ENCODE peak calls at places on chromosomes 13 and 19, in five cellular contexts. One of them, this sample, is unnamed. For H3K4me1, the result is how much of the 10 kb centered on the place peaks cover.

GRCh38 chr19:35703343-35703742 is 1.0 kb upstream of the ZBTB32 start:
- DNase-seq in CD8-positive, alpha-beta memory T cell: no peak
- DNase-seq in neural progenitor cell: no peak
- DNase-seq in cardiac muscle cell: no peak
- DNase-seq in naive thymus-derived CD4-positive, alpha-beta T cell: no peak
- DNase-seq in this sample: no peak

GRCh38 chr19:14048439-14049153 is 13.3 kb downstream of the PALM3 start:
- DNase-seq in cardiac muscle cell: peak
- DNase-seq in naive thymus-derived CD4-positive, alpha-beta T cell: peak
- DNase-seq in CD8-positive, alpha-beta memory T cell: peak
- DNase-seq in neural progenitor cell: peak
- DNase-seq in this sample: peak

GRCh38 chr19:55703790-55704215 is 28.8 kb downstream of the EPN1 start:
- DNase-seq in cardiac muscle cell: no peak
- DNase-seq in CD8-positive, alpha-beta memory T cell: peak
- DNase-seq in naive thymus-derived CD4-positive, alpha-beta T cell: peak
- DNase-seq in neural progenitor cell: peak
- DNase-seq in this sample: peak

GRCh38 chr13:107743983-107744382 is 471.4 kb downstream of the LIG4 start:
- DNase-seq in cardiac muscle cell: no peak
- DNase-seq in naive thymus-derived CD4-positive, alpha-beta T cell: no peak
- DNase-seq in CD8-positive, alpha-beta memory T cell: no peak
- DNase-seq in neural progenitor cell: peak
- DNase-seq in this sample: no peak

GRCh38 chr13:25114220-25114619 is 18.3 kb downstream of the PABPC3 start:
- DNase-seq in neural progenitor cell: peak
- DNase-seq in cardiac muscle cell: peak
- DNase-seq in naive thymus-derived CD4-positive, alpha-beta T cell: peak
- DNase-seq in CD8-positive, alpha-beta memory T cell: peak
- DNase-seq in this sample: peak

GRCh38 chr13:28548872-28549271 is 53.9 kb upstream of the FLT1 start:
- DNase-seq in cardiac muscle cell: no peak
- DNase-seq in CD8-positive, alpha-beta memory T cell: no peak
- DNase-seq in naive thymus-derived CD4-positive, alpha-beta T cell: no peak
- DNase-seq in neural progenitor cell: peak
- DNase-seq in this sample: no peak

GRCh38 chr13:30656178-30656577 is 38.5 kb downstream of the USPL1 start:
- DNase-seq in cardiac muscle cell: no peak
- DNase-seq in neural progenitor cell: no peak
- DNase-seq in naive thymus-derived CD4-positive, alpha-beta T cell: no peak
- DNase-seq in CD8-positive, alpha-beta memory T cell: no peak
- DNase-seq in this sample: no peak

GRCh38 chr13:44197791-44198770 is 175.5 kb upstream of the SERP2 start:
- DNase-seq in cardiac muscle cell: peak
- DNase-seq in naive thymus-derived CD4-positive, alpha-beta T cell: peak
- DNase-seq in neural progenitor cell: no peak
- DNase-seq in CD8-positive, alpha-beta memory T cell: no peak
- DNase-seq in this sample: no peak

GRCh38 chr19:6530385-6531162 is at the start of gene TNFSF9:
- DNase-seq in CD8-positive, alpha-beta memory T cell: peak
- DNase-seq in cardiac muscle cell: peak
- DNase-seq in naive thymus-derived CD4-positive, alpha-beta T cell: peak
- DNase-seq in neural progenitor cell: peak
- DNase-seq in this sample: peak

GRCh38 chr13:104014803-104015645 is 948.8 kb upstream of the SLC10A2 start:
- DNase-seq in neural progenitor cell: no peak
- DNase-seq in CD8-positive, alpha-beta memory T cell: no peak
- DNase-seq in naive thymus-derived CD4-positive, alpha-beta T cell: no peak
- DNase-seq in cardiac muscle cell: no peak
- DNase-seq in this sample: no peak

GRCh38 chr19:35755550-35756371 is 1.1 kb downstream of the HSPB6 start:
- DNase-seq in naive thymus-derived CD4-positive, alpha-beta T cell: peak
- DNase-seq in cardiac muscle cell: no peak
- DNase-seq in neural progenitor cell: peak
- DNase-seq in CD8-positive, alpha-beta memory T cell: peak
- DNase-seq in this sample: no peak

GRCh38 chr13:78719367-78719766 is 60.4 kb upstream of the OBI1 start:
- DNase-seq in naive thymus-derived CD4-positive, alpha-beta T cell: no peak
- DNase-seq in CD8-positive, alpha-beta memory T cell: no peak
- DNase-seq in cardiac muscle cell: no peak
- DNase-seq in neural progenitor cell: no peak
- DNase-seq in this sample: no peak

GRCh38 chr19:17026041-17026658 is 460 bp downstream of the CPAMD8 start:
- DNase-seq in cardiac muscle cell: peak
- DNase-seq in neural progenitor cell: peak
- DNase-seq in CD8-positive, alpha-beta memory T cell: peak
- DNase-seq in naive thymus-derived CD4-positive, alpha-beta T cell: no peak
- DNase-seq in this sample: no peak

GRCh38 chr13:32545083-32545482 is 6.5 kb upstream of the N4BP2L2 start:
- DNase-seq in naive thymus-derived CD4-positive, alpha-beta T cell: no peak
- DNase-seq in cardiac muscle cell: no peak
- DNase-seq in CD8-positive, alpha-beta memory T cell: no peak
- DNase-seq in neural progenitor cell: no peak
- DNase-seq in this sample: no peak

GRCh38 chr13:34464011-34464410 is 478.1 kb upstream of the NBEA start:
- DNase-seq in naive thymus-derived CD4-positive, alpha-beta T cell: no peak
- DNase-seq in cardiac muscle cell: no peak
- DNase-seq in neural progenitor cell: no peak
- DNase-seq in CD8-positive, alpha-beta memory T cell: no peak
- DNase-seq in this sample: no peak

GRCh38 chr13:97234742-97235141 is 12.6 kb downstream of the MBNL2 start:
- DNase-seq in naive thymus-derived CD4-positive, alpha-beta T cell: no peak
- DNase-seq in CD8-positive, alpha-beta memory T cell: no peak
- DNase-seq in cardiac muscle cell: no peak
- DNase-seq in neural progenitor cell: no peak
- DNase-seq in this sample: no peak

GRCh38 chr19:12766051-12766521 is 9.3 kb downstream of the HOOK2 start:
- DNase-seq in CD8-positive, alpha-beta memory T cell: peak
- DNase-seq in cardiac muscle cell: peak
- DNase-seq in naive thymus-derived CD4-positive, alpha-beta T cell: peak
- DNase-seq in neural progenitor cell: peak
- DNase-seq in this sample: peak

GRCh38 chr19:46191972-46192371 is 37.6 kb upstream of the IGFL1 start:
- DNase-seq in neural progenitor cell: no peak
- DNase-seq in cardiac muscle cell: no peak
- DNase-seq in naive thymus-derived CD4-positive, alpha-beta T cell: no peak
- DNase-seq in CD8-positive, alpha-beta memory T cell: no peak
- DNase-seq in this sample: no peak

GRCh38 chr13:46170687-46171086 is 11.3 kb downstream of the LCP1 start:
- DNase-seq in neural progenitor cell: no peak
- DNase-seq in CD8-positive, alpha-beta memory T cell: peak
- DNase-seq in naive thymus-derived CD4-positive, alpha-beta T cell: no peak
- DNase-seq in cardiac muscle cell: peak
- DNase-seq in this sample: peak

GRCh38 chr13:46171223-46171622 is 10.8 kb downstream of the LCP1 start:
- DNase-seq in cardiac muscle cell: no peak
- DNase-seq in CD8-positive, alpha-beta memory T cell: no peak
- DNase-seq in naive thymus-derived CD4-positive, alpha-beta T cell: no peak
- DNase-seq in neural progenitor cell: no peak
- DNase-seq in this sample: no peak

GRCh38 chr13:46171739-46172138 is 10.2 kb downstream of the LCP1 start:
- DNase-seq in neural progenitor cell: no peak
- DNase-seq in cardiac muscle cell: no peak
- DNase-seq in naive thymus-derived CD4-positive, alpha-beta T cell: no peak
- DNase-seq in CD8-positive, alpha-beta memory T cell: no peak
- DNase-seq in this sample: no peak

GRCh38 chr13:46173656-46174055 is 8.3 kb downstream of the LCP1 start:
- DNase-seq in naive thymus-derived CD4-positive, alpha-beta T cell: no peak
- DNase-seq in neural progenitor cell: no peak
- DNase-seq in CD8-positive, alpha-beta memory T cell: no peak
- DNase-seq in cardiac muscle cell: no peak
- DNase-seq in this sample: peak

DNA sequence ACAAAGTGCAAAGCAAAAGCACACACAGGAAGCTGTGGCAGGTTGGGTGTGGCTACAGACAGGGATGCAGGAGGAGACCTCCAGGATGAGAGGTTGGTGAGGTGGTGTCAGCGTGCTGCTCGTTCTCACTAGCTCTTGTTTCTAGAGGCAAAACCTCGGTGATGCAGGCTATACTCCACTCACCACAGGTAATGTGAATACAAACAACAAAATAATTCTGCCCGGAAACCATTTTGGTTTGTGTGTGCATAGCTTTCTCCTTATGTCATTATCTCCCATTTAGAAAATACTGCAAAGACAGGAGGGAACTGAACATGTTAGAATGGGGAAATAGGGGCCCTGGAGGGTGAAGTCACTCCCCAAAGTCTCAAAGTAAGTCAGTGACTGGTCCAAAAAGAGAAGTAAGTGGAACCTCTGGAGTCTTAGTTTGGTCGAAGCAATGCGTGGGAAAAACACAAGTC is 9.4 kb downstream of the LCP1 start:
- DNase-seq in cardiac muscle cell: no peak
- DNase-seq in naive thymus-derived CD4-positive, alpha-beta T cell: peak
- DNase-seq in CD8-positive, alpha-beta memory T cell: peak
- DNase-seq in neural progenitor cell: no peak
- DNase-seq in this sample: peak
- H3K27ac ChIP-seq in cardiac muscle cell: no peak
- H3K27ac ChIP-seq in naive thymus-derived CD4-positive, alpha-beta T cell: peak
- H3K27ac ChIP-seq in CD8-positive, alpha-beta memory T cell: peak
- H3K27ac ChIP-seq in neural progenitor cell: no peak
- H3K27ac ChIP-seq in this sample: peak

DNA sequence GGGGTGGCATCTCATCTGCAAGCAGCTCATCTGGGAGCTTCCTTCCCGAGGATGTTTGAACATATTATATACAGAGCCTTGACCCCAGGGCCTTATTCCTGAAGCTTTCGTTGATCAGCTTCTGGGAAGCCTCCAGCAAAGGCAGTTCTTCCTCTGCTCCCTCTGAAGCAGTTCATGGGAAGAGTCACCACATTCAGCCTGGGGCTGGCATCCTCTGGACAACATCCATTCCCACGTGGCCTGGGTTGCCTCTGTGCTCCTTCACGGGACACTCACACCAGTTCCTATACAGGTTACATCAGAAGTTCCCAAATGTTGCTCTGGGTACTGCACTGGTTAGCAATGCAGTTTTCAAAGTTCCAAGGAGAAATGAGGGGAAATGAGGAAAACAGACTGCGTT is 29.6 kb downstream of the COL4A2 start:
- DNase-seq in naive thymus-derived CD4-positive, alpha-beta T cell: no peak
- DNase-seq in cardiac muscle cell: no peak
- DNase-seq in CD8-positive, alpha-beta memory T cell: no peak
- DNase-seq in neural progenitor cell: no peak
- DNase-seq in this sample: no peak
- H3K4me1 ChIP-seq in naive thymus-derived CD4-positive, alpha-beta T cell: under half
- H3K4me1 ChIP-seq in cardiac muscle cell: under half
- H3K4me1 ChIP-seq in CD8-positive, alpha-beta memory T cell: under half
- H3K4me1 ChIP-seq in neural progenitor cell: under half
- H3K4me1 ChIP-seq in this sample: under half

DNA sequence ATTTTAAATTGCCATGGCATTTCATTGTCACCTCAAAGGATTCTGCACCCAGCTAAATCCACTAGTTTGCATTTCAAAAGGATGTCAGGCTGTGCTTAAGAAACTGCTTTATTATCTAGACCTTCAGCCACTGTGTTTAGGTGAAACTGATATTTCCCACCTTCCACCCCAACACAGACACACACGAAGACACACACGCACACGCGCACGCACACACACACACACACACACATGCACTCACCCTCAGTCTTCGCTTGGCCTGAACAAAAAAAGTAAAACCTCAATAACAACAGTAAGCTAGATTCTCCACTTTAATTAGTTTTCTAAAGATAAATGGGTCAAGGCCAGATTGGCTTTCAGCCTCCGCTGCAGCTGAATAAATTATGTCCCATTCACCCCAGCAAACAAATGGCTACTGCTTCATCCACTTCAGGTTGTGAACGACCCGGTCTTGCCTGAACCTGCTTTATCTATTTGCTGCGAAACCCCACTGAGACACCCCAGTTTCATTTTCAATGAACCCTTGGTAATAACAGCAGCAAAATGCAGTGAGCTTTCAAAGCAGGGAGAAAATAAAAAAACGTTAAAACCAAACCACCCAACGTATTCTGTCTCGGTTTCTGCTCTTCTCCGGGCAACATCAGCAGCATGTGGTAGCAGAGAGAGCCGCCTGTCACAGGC is 166.8 kb downstream of the DCT start:
- DNase-seq in CD8-positive, alpha-beta memory T cell: no peak
- DNase-seq in neural progenitor cell: peak
- DNase-seq in naive thymus-derived CD4-positive, alpha-beta T cell: no peak
- DNase-seq in cardiac muscle cell: no peak
- DNase-seq in this sample: no peak
- H3K27ac ChIP-seq in CD8-positive, alpha-beta memory T cell: peak
- H3K27ac ChIP-seq in neural progenitor cell: no peak
- H3K27ac ChIP-seq in naive thymus-derived CD4-positive, alpha-beta T cell: no peak
- H3K27ac ChIP-seq in cardiac muscle cell: no peak
- H3K27ac ChIP-seq in this sample: no peak

GRCh38 chr13:113860051-113860471 is 3.8 kb downstream of the GAS6 start:
- DNase-seq in CD8-positive, alpha-beta memory T cell: no peak
- DNase-seq in naive thymus-derived CD4-positive, alpha-beta T cell: peak
- DNase-seq in cardiac muscle cell: no peak
- DNase-seq in neural progenitor cell: no peak
- DNase-seq in this sample: no peak

GRCh38 chr13:113862766-113863510 is 938 bp downstream of the GAS6 start:
- DNase-seq in CD8-positive, alpha-beta memory T cell: no peak
- DNase-seq in naive thymus-derived CD4-positive, alpha-beta T cell: peak
- DNase-seq in cardiac muscle cell: peak
- DNase-seq in neural progenitor cell: peak
- DNase-seq in this sample: no peak

GRCh38 chr13:113860579-113861432 is 3.1 kb downstream of the GAS6 start:
- DNase-seq in cardiac muscle cell: peak
- DNase-seq in CD8-positive, alpha-beta memory T cell: no peak
- DNase-seq in naive thymus-derived CD4-positive, alpha-beta T cell: peak
- DNase-seq in neural progenitor cell: peak
- DNase-seq in this sample: no peak

GRCh38 chr13:113862191-113862765 is 1.6 kb downstream of the GAS6 start:
- DNase-seq in neural progenitor cell: no peak
- DNase-seq in naive thymus-derived CD4-positive, alpha-beta T cell: no peak
- DNase-seq in cardiac muscle cell: no peak
- DNase-seq in CD8-positive, alpha-beta memory T cell: no peak
- DNase-seq in this sample: no peak

DNA sequence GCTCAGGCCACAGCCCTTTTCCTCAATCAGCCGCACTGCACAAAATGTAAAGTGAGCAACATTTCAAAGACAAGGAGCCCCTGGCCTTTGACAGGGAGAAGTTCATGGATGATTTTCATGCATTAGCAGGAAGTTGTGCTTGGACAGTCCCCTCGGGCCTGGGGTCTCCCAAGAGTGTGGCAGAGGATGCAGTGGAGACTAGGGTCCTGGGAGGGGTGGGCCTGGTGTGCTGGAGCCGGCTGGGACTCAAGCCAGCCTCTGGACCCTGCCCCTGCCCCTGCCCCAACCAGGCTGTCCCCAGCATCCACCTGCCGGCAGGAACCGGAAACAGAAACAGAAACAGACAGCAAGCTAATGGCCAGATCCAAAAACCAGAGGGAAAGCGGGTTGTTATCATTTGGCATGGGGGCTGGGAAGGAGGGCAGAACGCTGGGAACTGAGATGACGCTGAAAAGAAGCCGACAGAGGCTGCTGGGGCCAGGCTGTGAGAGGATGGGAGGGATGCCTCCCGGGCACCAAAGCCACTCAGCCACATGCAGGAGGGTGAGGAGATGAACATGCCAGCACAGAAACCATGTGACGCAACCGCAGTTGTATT is 2.3 kb downstream of the GAS6 start:
- DNase-seq in naive thymus-derived CD4-positive, alpha-beta T cell: peak
- DNase-seq in CD8-positive, alpha-beta memory T cell: no peak
- DNase-seq in cardiac muscle cell: no peak
- DNase-seq in neural progenitor cell: no peak
- DNase-seq in this sample: no peak
- H3K4me1 ChIP-seq in naive thymus-derived CD4-positive, alpha-beta T cell: under half
- H3K4me1 ChIP-seq in CD8-positive, alpha-beta memory T cell: under half
- H3K4me1 ChIP-seq in cardiac muscle cell: under half
- H3K4me1 ChIP-seq in neural progenitor cell: half or more
- H3K4me1 ChIP-seq in this sample: under half

GRCh38 chr13:36098080-36098479 is 33.1 kb downstream of the DCLK1 start:
- DNase-seq in neural progenitor cell: no peak
- DNase-seq in cardiac muscle cell: no peak
- DNase-seq in naive thymus-derived CD4-positive, alpha-beta T cell: no peak
- DNase-seq in CD8-positive, alpha-beta memory T cell: no peak
- DNase-seq in this sample: no peak
- H3K27ac ChIP-seq in neural progenitor cell: no peak
- H3K27ac ChIP-seq in cardiac muscle cell: no peak
- H3K27ac ChIP-seq in naive thymus-derived CD4-positive, alpha-beta T cell: no peak
- H3K27ac ChIP-seq in CD8-positive, alpha-beta memory T cell: no peak
- H3K27ac ChIP-seq in this sample: no peak